ENCODE peak calls at places on chromosomes 5 and 9, in six cellular contexts. Y is GM13976, W is H54, F is neural crest cell, L is HuH-7.5, Z is astrocyte of the spinal cord. H is an unnamed sample.

GRCh38 chr9:121498487-121499176 is 1.0 kb downstream of the GGTA1 start:
- DNase-seq in Y (peak), W (no peak), F (no peak), L (peak), Z (peak), H (no peak)

GRCh38 chr5:66633754-66634153 is 37.6 kb downstream of the MAST4 start:
- DNase-seq in Y (no peak), W (no peak), F (no peak), L (no peak), Z (no peak), H (no peak)

GRCh38 chr5:116864157-116864837 is 289.7 kb upstream of the SEMA6A start:
- DNase-seq in Y (no peak), W (no peak), F (no peak), L (no peak), Z (peak), H (no peak)

GRCh38 chr5:68432682-68433081 is 217.1 kb downstream of the PIK3R1 start:
- DNase-seq in Y (no peak), W (no peak), F (no peak), L (no peak), Z (no peak), H (peak)

GRCh38 chr5:82313016-82313415 is 34.9 kb upstream of the RPS23 start:
- DNase-seq in Y (no peak), W (no peak), F (no peak), L (no peak), Z (no peak), H (no peak)

GRCh38 chr5:181224390-181225234 is 1.5 kb downstream of the TRIM41 start:
- DNase-seq in Y (peak), W (no peak), F (no peak), L (no peak), Z (no peak), H (peak)

GRCh38 chr9:98541684-98542230 is 167.0 kb downstream of the GABBR2 start:
- DNase-seq in Y (no peak), W (no peak), F (no peak), L (no peak), Z (no peak), H (no peak)

GRCh38 chr5:87390075-87390474 is 22.7 kb downstream of the CCNH start:
- DNase-seq in Y (no peak), W (no peak), F (no peak), L (no peak), Z (no peak), H (peak)

GRCh38 chr9:84751921-84752320 is 82.4 kb downstream of the NTRK2 start:
- DNase-seq in Y (no peak), W (no peak), F (no peak), L (no peak), Z (peak), H (no peak)

GRCh38 chr9:91114450-91114849 is 247.3 kb downstream of the AUH start:
- DNase-seq in Y (no peak), W (no peak), F (no peak), L (no peak), Z (no peak), H (no peak)